ENCODE peak calls at places on chromosomes 4 and X, in five cellular contexts. P, E, B, U and N are unnamed samples. For H3K27me3, the result is how much of the 10 kb centered on the place peaks cover.

GRCh38 chr4:112473985-112474384 is 42.0 kb downstream of the NEUROG2 start:
- DNase-seq in P (no peak), B (no peak), E (no peak), U (no peak), N (no peak)

GRCh38 chr4:119286377-119287002 is 35.4 kb downstream of the FABP2 start:
- DNase-seq in B (no peak), P (peak), E (peak), U (no peak), N (no peak)

GRCh38 chrX:131854586-131854985 is 168.5 kb upstream of the STK26 start:
- DNase-seq in B (no peak), U (no peak), P (no peak), E (no peak), N (no peak)

GRCh38 chrX:16617382-16617781 is 32.6 kb upstream of the S100G start:
- DNase-seq in B (no peak), E (no peak), P (no peak), U (no peak), N (no peak)

GRCh38 chr4:7828011-7828720 is 111.5 kb downstream of the AFAP1 start:
- DNase-seq in P (peak), E (peak), B (no peak), U (peak), N (no peak)

GRCh38 chr4:185202984-185203379 is 818 bp downstream of the CFAP97 start:
- DNase-seq in P (no peak), E (peak), B (no peak), U (no peak), N (no peak)

GRCh38 chr4:52201705-52202104 is 150.6 kb downstream of the SPATA18 start:
- DNase-seq in E (no peak), U (no peak), B (no peak), P (no peak), N (no peak)

GRCh38 chr4:93888308-93888707 is 59.8 kb downstream of the ATOH1 start:
- DNase-seq in U (no peak), P (no peak), B (no peak), E (no peak), N (no peak)

GRCh38 chr4:108443585-108443984 is 176.8 kb upstream of the RPL34 start:
- DNase-seq in E (no peak), B (no peak), P (no peak), U (no peak), N (no peak)

GRCh38 chr4:26474551-26474950 is 15.7 kb downstream of the CCKAR start:
- DNase-seq in U (no peak), P (no peak), B (no peak), E (no peak), N (no peak)

GRCh38 chr4:133152801-133153526 is 3.9 kb downstream of the PCDH10 start:
- DNase-seq in E (no peak), B (no peak), P (peak), U (no peak), N (no peak)

GRCh38 chrX:136176399-136176825 is 29.1 kb downstream of the FHL1 start:
- DNase-seq in B (no peak), E (no peak), U (no peak), P (peak), N (no peak)
- H3K4me3 ChIP-seq in B (no peak), E (no peak), U (no peak), P (no peak), N (no peak)

GRCh38 chrX:125205918-125206665 is 113.6 kb upstream of the TEX13C start:
- DNase-seq in E (peak), U (no peak), P (no peak), B (no peak), N (peak)
- H3K27me3 ChIP-seq in E (under half), U (under half), P (under half), B (under half), N (under half)

DNA sequence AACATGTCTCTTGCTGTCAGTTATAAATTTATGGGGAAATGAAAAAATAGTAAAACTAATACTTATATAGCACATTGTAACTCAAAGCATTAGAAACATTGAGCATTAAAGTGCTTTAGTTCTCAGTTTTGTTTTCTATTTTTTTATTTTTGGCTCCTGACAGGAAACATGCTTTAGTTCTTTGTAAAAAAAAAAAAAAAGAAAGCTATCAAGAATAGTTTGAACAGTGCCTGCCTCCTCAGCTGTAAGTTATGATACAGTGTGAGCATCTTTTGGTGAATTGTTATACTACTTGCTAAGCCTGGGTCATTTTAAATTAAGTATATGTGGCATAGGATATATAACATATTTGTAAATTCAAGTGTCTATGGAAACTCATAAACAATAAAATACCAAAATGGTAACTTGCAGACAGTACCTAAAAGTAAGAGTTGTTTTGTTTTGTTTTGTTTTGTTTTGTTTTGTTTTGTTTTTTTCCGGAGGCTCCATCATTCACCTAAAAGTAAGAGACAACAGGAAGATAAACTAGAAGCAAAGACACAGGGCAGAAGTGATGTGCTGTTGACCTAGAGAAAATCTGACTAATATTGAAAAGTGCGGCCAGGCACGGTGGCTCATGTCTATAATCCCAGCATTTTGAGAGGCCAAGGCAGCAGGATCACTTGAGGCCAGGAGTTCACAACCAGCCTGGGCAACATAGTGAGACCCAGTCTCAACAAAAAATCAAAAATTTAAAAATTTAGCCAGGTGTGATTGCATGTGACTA is 5.4 kb upstream of the CENPC start:
- DNase-seq in P (no peak), U (no peak), B (no peak), E (no peak), N (no peak)
- H3K4me3 ChIP-seq in P (no peak), U (no peak), B (no peak), E (no peak), N (no peak)

GRCh38 chr4:1401409-1402020 is 4.7 kb downstream of the NKX1-1 start:
- DNase-seq in P (no peak), B (peak), E (no peak), U (no peak), N (no peak)

GRCh38 chr4:1400861-1401408 is 5.3 kb downstream of the NKX1-1 start:
- DNase-seq in P (no peak), E (peak), U (no peak), B (peak), N (no peak)

GRCh38 chr4:1402516-1403101 is 3.6 kb downstream of the NKX1-1 start:
- DNase-seq in U (no peak), B (peak), P (no peak), E (no peak), N (peak)

GRCh38 chr4:1403177-1403583 is 3.1 kb downstream of the NKX1-1 start:
- DNase-seq in U (no peak), E (no peak), P (no peak), B (peak), N (peak)

GRCh38 chr4:1402021-1402515 is 4.2 kb downstream of the NKX1-1 start:
- DNase-seq in U (no peak), B (peak), P (no peak), E (no peak), N (peak)
- H3K27me3 ChIP-seq in U (under half), B (half or more), P (half or more), E (half or more), N (under half)

GRCh38 chr4:39363773-39364393 is 2.3 kb downstream of the RFC1 start:
- DNase-seq in B (no peak), E (no peak), U (no peak), P (no peak), N (no peak)
- H3K4me3 ChIP-seq in B (no peak), E (no peak), U (no peak), P (no peak), N (no peak)

GRCh38 chr4:15777697-15778096 is 431 bp upstream of the CD38 start:
- DNase-seq in B (no peak), U (no peak), E (no peak), P (no peak), N (no peak)
- H3K27me3 ChIP-seq in B (under half), U (under half), E (under half), P (under half), N (under half)

DNA sequence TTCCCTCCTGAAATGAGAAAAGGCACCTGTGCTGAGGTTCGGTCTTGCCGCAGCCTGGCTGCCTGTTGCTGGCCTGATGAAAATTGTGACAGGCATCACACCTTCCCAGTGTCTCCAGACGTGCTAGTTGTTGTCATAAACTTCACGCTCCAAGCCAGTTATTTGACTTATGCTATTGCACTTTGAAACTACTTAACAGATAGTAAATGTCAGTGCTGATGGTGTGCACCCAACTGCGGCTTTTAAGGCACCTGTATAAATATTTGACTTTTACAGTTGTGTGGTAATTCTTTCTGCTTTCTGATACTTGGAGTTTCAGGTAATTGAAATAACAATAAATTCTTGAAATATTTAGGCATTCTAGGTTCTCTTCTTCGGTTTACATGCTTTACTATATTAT is 1.8 kb downstream of the WWC2 start:
- DNase-seq in U (no peak), P (no peak), E (no peak), B (no peak), N (no peak)
- H3K4me3 ChIP-seq in U (no peak), P (peak), E (no peak), B (peak), N (peak)

DNA sequence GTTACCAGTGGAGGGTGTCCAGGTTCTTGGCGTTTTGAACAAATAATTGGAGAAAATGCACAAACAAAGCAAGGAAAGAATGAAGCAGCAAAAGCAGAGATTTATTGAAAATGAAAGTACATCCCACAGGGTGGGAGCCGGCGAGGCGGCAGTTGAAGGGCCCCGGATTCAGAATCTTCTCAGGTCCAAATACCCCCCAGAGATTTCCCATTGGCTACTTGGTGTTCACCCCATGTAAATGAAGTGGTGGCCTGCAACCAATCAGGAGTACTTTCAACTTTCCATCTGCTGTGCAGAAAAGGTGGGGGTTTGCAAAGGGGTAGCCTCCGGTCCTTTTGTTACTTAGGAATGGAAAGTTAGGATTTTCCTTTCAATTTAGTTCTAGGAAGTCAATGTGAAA is 1447.0 kb downstream of the C4orf33 start:
- DNase-seq in P (no peak), B (no peak), U (no peak), E (no peak), N (no peak)
- H3K27me3 ChIP-seq in P (under half), B (under half), U (under half), E (under half), N (under half)